ENCODE peak calls at places on chromosomes 13 and 19, in seven cellular contexts. J is ovary, V is nephron progenitor cell, E is astrocyte, T is tibial artery, U is AG09319, C is dorsolateral prefrontal cortex. Z is an unnamed sample.

GRCh38 chr19:35236638-35237400 is 8.3 kb upstream of the FAM187B start:
- DNase-seq in T (no peak), E (no peak), U (no peak), C (no peak), V (no peak), J (no peak), Z (no peak)

GRCh38 chr13:25429466-25429865 is 57.7 kb downstream of the ATP8A2 start:
- DNase-seq in J (no peak), C (no peak), E (no peak), V (no peak), U (no peak), T (no peak), Z (no peak)

GRCh38 chr19:50007170-50007569 is 18.0 kb downstream of the VRK3 start:
- DNase-seq in C (no peak), J (no peak), T (no peak), U (no peak), E (no peak), V (no peak), Z (no peak)

GRCh38 chr19:13116282-13117175 is at the start of gene TRMT1:
- DNase-seq in U (peak; percentile 73), J (peak; percentile 93), E (peak; percentile 92), V (peak; percentile 87), T (peak; percentile 94), C (peak; percentile 94), Z (peak; percentile 73)

GRCh38 chr13:106570354-106570822 is 2.5 kb upstream of the ARGLU1 start:
- DNase-seq in V (peak; percentile 63), J (peak; percentile 71), E (peak; percentile 72), T (peak; percentile 83), U (no peak), C (no peak), Z (peak; percentile 36)

GRCh38 chr13:35797244-35797643 is 320.8 kb upstream of the MAB21L1 start:
- DNase-seq in C (no peak), T (no peak), J (no peak), E (no peak), U (no peak), V (no peak), Z (no peak)

GRCh38 chr13:114017028-114017630 is 43.3 kb upstream of the C13orf46 start:
- DNase-seq in J (no peak), U (no peak), E (no peak), V (no peak), C (no peak), T (no peak), Z (no peak)

GRCh38 chr13:51849145-51850101 is 4.4 kb upstream of the TMEM272 start:
- DNase-seq in E (peak; percentile 23), C (no peak), J (no peak), U (no peak), V (peak; percentile 60), T (no peak), Z (no peak)

GRCh38 chr19:36140289-36141038 is 598 bp downstream of the CAPNS1 start:
- DNase-seq in E (peak; percentile 67), C (peak; percentile 46), U (no peak), V (peak; percentile 37), T (peak; percentile 41), J (peak; percentile 75), Z (no peak)

GRCh38 chr13:30143671-30144400 is 163.5 kb downstream of the KATNAL1 start:
- DNase-seq in E (peak; percentile 52), C (no peak), T (no peak), U (no peak), J (no peak), V (no peak), Z (no peak)

GRCh38 chr13:89281331-89281730 is 1610.2 kb downstream of the SLITRK5 start:
- DNase-seq in V (no peak), E (no peak), T (no peak), J (no peak), U (no peak), C (no peak), Z (no peak)

GRCh38 chr19:36266375-36266961 is 51.6 kb downstream of the ZNF146 start:
- DNase-seq in E (no peak), J (no peak), C (no peak), U (no peak), V (no peak), T (no peak), Z (no peak)

GRCh38 chr19:18725755-18726416 is 42.4 kb downstream of the CRTC1 start:
- DNase-seq in C (no peak), T (no peak), J (peak; percentile 91), V (no peak), E (no peak), U (no peak), Z (no peak)

GRCh38 chr13:20168396-20168795 is 7.5 kb upstream of the GJA3 start:
- DNase-seq in V (no peak), E (no peak), J (no peak), C (no peak), U (no peak), T (no peak), Z (no peak)

GRCh38 chr19:51107406-51108065 is 673 bp downstream of the CTU1 start:
- DNase-seq in U (no peak), E (peak; percentile 14), T (no peak), C (no peak), J (no peak), V (no peak), Z (no peak)

GRCh38 chr13:32581177-32581786 is 5.0 kb upstream of the PDS5B start:
- DNase-seq in T (no peak), V (no peak), J (no peak), E (peak; percentile 4), U (no peak), C (no peak), Z (no peak)

DNA sequence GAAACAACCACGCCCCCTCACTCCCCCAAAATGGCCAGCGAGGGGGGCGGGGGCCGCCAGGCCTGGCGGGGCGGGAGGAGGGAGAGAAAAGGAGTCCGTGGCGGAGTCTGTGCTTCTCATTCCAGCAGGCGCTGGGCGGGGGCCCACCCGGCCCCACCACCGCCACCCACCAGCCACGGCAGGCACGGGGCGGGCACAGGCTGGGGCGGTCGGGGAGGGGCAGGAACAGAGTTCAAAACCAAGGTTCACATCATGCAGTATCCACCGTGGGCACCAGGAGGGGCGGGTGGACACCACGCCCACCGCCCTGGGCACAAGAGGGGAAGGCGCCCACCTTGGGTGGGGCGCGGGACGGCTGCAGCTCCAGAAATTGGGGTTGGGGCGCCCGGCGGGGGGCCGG is 12.8 kb downstream of the DPF1 start:
- DNase-seq in T (no peak), V (peak; percentile 45), E (no peak), C (no peak), J (peak; percentile 60), U (no peak), Z (no peak)
- TF ChIP-seq CTCF in T (no peak), V (peak; percentile 25), E (no peak), C (no peak), J (no peak), U (no peak), Z (peak; percentile 30)

DNA sequence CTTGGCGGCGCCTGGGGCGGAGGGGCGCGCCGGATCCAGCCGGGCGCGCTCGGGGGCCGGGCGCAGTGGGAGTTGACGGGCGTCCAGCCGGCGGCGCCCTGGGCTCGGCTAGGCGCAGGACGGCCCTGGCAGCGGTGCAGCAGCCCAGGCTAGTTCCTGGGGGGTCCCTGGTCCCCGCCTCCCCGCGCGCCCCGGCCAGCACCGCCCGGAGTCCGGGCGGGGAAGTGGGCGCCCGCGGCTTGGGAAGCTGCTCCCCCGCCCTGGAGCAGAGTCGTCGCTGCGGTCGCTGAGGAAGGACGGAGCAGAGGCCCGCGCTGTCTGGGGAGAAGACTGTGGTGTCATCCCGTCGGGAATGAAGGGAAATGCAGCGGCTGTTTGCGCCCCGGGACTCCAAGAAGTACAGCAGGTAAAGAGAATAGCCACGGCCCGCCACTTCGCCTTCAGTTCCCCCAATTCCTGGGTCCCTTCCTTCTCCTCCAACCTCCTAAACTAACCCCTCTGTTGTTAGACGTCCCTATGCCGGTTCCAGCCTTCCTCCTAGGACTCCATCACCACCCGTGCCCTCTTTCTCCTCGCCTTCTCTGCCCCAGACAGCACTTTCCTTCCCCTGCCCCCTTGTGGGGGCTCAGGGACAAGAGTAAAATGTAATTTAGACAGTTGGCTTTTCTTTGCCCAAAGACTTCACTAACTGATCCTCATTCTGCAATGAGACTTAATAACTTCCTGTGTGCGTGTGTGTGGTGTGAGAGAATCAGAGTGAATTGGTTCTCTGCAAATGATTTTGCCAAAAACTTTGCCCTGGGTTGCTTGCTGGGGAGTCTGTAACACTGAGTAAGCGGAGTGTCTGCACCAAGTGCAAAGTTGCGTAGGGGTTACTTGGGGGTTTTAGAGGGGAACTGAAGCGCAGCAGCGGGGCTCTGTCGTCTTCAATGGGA is 20.3 kb upstream of the SGCG start:
- DNase-seq in J (no peak), E (no peak), T (no peak), U (no peak), V (peak; percentile 64), C (no peak), Z (peak; percentile 11)
- TF ChIP-seq CTCF in J (no peak), E (no peak), T (no peak), U (no peak), V (no peak), C (no peak), Z (no peak)

DNA sequence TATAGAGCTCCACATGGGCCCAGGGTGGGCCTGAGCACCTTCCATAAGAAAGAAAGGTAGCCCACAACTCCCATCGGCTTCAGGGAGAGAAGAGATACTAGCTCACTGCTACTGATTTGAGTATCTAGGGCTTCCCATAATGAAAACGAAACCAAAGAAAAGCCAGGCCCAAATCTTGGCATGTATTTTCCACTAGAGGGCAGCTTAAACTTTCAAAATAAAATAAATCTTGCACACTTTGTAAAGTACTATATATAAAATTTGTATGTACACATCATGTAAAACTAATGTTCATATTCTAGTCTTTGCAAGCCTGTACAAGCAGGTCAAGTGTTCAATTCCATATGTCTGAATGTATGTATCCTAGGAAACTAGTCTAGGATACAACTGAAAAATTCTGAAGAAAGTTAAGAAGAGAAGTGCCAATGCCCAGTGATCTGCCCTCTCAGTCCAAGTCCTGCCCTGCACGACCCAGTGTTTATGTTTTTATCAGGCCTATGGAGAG is 475.9 kb downstream of the UQCRFS1 start:
- DNase-seq in E (peak; percentile 7), V (no peak), T (no peak), U (peak; percentile 15), J (no peak), C (no peak), Z (no peak)
- TF ChIP-seq CTCF in E (peak; percentile 44), V (peak; percentile 53), T (no peak), U (peak; percentile 64), J (peak; percentile 32), C (peak; percentile 79), Z (peak; percentile 64)

GRCh38 chr19:48103922-48104321 is 6.7 kb downstream of the PLA2G4C start:
- DNase-seq in U (no peak), E (no peak), C (no peak), T (no peak), J (no peak), V (no peak), Z (no peak)

DNA sequence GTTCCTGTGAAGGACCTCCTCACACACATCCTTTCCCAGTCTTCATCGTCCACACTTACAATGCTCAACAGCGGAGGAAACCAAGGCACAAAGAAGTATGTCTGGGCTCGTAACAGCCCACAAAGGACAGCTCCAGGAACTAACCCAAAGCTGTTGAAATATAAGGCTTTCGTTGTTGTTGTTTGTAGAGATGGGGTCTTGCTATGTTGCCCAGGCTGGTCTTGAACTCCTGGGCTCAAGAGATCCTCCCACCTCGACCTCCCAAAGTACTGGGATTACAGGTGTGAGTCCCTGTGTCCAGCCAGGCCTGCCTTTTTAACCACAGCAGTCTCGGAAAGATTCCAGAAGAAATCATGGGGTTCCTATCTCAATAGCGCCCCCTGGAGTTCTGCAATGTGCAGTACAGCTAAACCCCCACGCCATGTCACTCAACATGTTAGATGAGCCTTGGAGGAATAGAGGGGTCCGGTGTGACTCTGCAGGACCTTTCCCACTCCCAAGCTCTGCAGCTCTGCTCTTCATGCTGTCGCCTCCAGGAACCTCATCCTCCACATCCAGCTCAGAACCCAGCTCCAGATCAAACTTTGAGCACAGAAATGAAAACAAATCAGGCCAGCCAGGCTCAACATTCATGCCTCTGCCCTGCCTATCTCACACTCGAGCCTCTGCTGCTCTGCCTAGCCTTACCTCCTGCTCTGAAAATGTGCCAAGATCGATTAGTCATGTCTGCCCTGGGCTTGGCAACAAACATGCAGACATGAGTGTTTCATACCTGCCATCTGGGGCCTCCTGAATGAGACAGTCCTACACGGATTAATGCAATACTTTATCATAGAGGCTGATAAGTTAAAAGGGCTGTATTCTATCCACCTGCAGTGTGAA is 7.5 kb downstream of the PLA2G4C start:
- DNase-seq in C (no peak), J (no peak), E (peak; percentile 59), U (no peak), T (no peak), V (peak; percentile 51), Z (peak; percentile 17)
- TF ChIP-seq CTCF in C (peak; percentile 63), J (no peak), E (peak; percentile 59), U (peak; percentile 68), T (peak; percentile 30), V (peak; percentile 68), Z (peak; percentile 68)

Z was measured in progenitor cell of endocrine pancreas.